ENCODE peak calls at places on chromosomes 2 and 18, in eight cellular contexts. Q is Right ventricle myocardium superior, C is aorta, A is upper lobe of right lung, U is colonic mucosa, X is Calu3, D is left ventricle myocardium inferior, H is fibroblast of lung. J is an unnamed sample.

GRCh38 chr2:120243875-120244553 is 8.6 kb upstream of the RALB start:
- DNase-seq in U (no peak), H (no peak), D (no peak), A (no peak), C (no peak), X (no peak), Q (no peak), J (no peak)

GRCh38 chr2:36704475-36705150 is 8.1 kb downstream of the VIT start:
- DNase-seq in Q (no peak), C (no peak), U (no peak), X (no peak), A (no peak), H (no peak), D (no peak), J (peak; percentile 36)

GRCh38 chr2:54470241-54470938 is 14.3 kb downstream of the SPTBN1 start:
- DNase-seq in D (no peak), U (no peak), C (no peak), X (no peak), H (peak; percentile 41), Q (no peak), A (no peak), J (peak; percentile 36)

GRCh38 chr2:207473203-207473865 is 56.4 kb upstream of the CREB1 start:
- DNase-seq in C (no peak), U (no peak), A (no peak), D (no peak), Q (no peak), H (peak; percentile 92), X (no peak), J (peak; percentile 77)

GRCh38 chr2:8309131-8309530 is 372.7 kb upstream of the ID2 start:
- DNase-seq in U (peak; percentile 15), C (no peak), H (no peak), X (no peak), A (no peak), D (no peak), Q (no peak), J (no peak)

GRCh38 chr18:13448028-13448795 is 229.7 kb downstream of the LDLRAD4 start:
- DNase-seq in U (no peak), D (no peak), X (no peak), A (no peak), C (no peak), Q (no peak), H (no peak), J (no peak)

GRCh38 chr2:95695613-95696012 is 103.8 kb downstream of the TRIM43 start:
- DNase-seq in A (no peak), U (no peak), C (peak; percentile 52), X (no peak), H (no peak), Q (peak; percentile 90), D (peak; percentile 81), J (no peak)

GRCh38 chr18:54767094-54767493 is 61.2 kb upstream of the RAB27B start:
- DNase-seq in X (peak; percentile 66), D (no peak), Q (no peak), H (no peak), U (no peak), A (no peak), C (no peak), J (no peak)

GRCh38 chr2:121648611-121649401 is 456 bp downstream of the CLASP1 start:
- DNase-seq in X (peak; percentile 64), H (peak; percentile 63), Q (peak; percentile 71), A (peak; percentile 76), D (peak; percentile 39), C (peak; percentile 69), U (peak; percentile 68), J (peak; percentile 46)

GRCh38 chr2:72137498-72138010 is 10.1 kb downstream of the CYP26B1 start:
- DNase-seq in H (peak; percentile 23), D (peak; percentile 61), Q (peak; percentile 76), X (peak; percentile 84), C (peak; percentile 60), A (peak; percentile 79), U (peak; percentile 82), J (no peak)

GRCh38 chr18:65821890-65822289 is 71.1 kb downstream of the CDH7 start:
- DNase-seq in Q (no peak), D (no peak), C (no peak), A (no peak), U (no peak), X (no peak), H (no peak), J (no peak)

GRCh38 chr2:1754046-1754445 is 9.7 kb upstream of the PXDN start:
- DNase-seq in H (no peak), C (no peak), Q (no peak), A (no peak), U (no peak), D (no peak), X (no peak), J (no peak)

GRCh38 chr2:21220930-21221329 is 97.2 kb downstream of the TDRD15 start:
- DNase-seq in D (no peak), A (no peak), C (peak; percentile 51), X (peak; percentile 20), Q (no peak), U (no peak), H (no peak), J (no peak)

GRCh38 chr18:47997338-47997780 is 66.9 kb upstream of the SMAD2 start:
- DNase-seq in A (no peak), Q (no peak), D (no peak), U (no peak), X (peak; percentile 35), C (no peak), H (no peak), J (no peak)

GRCh38 chr2:224401641-224402342 is at the start of gene FAM124B:
- DNase-seq in H (peak; percentile 81), C (peak; percentile 80), U (peak; percentile 41), Q (peak; percentile 75), D (peak; percentile 64), A (peak; percentile 70), X (no peak), J (no peak)

GRCh38 chr2:85887566-85888019 is 1.2 kb downstream of the ST3GAL5 start:
- DNase-seq in D (peak; percentile 57), Q (peak; percentile 77), A (peak; percentile 78), U (peak; percentile 54), H (peak; percentile 15), X (no peak), C (peak; percentile 80), J (peak; percentile 40)

GRCh38 chr18:55185391-55185790 is 226.1 kb upstream of the CCDC68 start:
- DNase-seq in U (no peak), A (no peak), H (no peak), D (no peak), Q (no peak), C (no peak), X (no peak), J (no peak)

GRCh38 chr2:172009823-172010222 is 10.1 kb downstream of the METAP1D start:
- DNase-seq in Q (no peak), A (no peak), D (no peak), C (no peak), U (no peak), X (no peak), H (no peak), J (no peak)

GRCh38 chr18:8609711-8610441 is 639 bp downstream of the RAB12 start:
- DNase-seq in Q (peak; percentile 50), A (peak; percentile 70), H (no peak), C (peak; percentile 56), U (no peak), D (peak; percentile 23), X (peak; percentile 10), J (no peak)

GRCh38 chr2:197996583-197996982 is 192.2 kb downstream of the PLCL1 start:
- DNase-seq in X (no peak), A (no peak), H (no peak), Q (no peak), C (no peak), U (no peak), D (no peak), J (no peak)

GRCh38 chr2:230590333-230590732 is 122.3 kb upstream of the CAB39 start:
- DNase-seq in C (no peak), X (no peak), A (no peak), H (no peak), U (no peak), D (no peak), Q (no peak), J (no peak)

GRCh38 chr18:58868440-58868839 is 3.8 kb downstream of the ZNF532 start:
- DNase-seq in C (no peak), X (no peak), D (no peak), Q (no peak), H (no peak), A (no peak), U (no peak), J (no peak)

GRCh38 chr2:112577756-112578155 is 6.7 kb upstream of the CHCHD5 start:
- DNase-seq in U (no peak), Q (no peak), H (peak; percentile 31), X (no peak), D (no peak), A (no peak), C (no peak), J (no peak)

GRCh38 chr2:98012561-98012979 is 16.8 kb upstream of the TMEM131 start:
- DNase-seq in H (no peak), U (no peak), D (no peak), Q (no peak), C (no peak), X (no peak), A (no peak), J (no peak)

GRCh38 chr2:37987098-37987497 is 62.0 kb downstream of the RMDN2 start:
- DNase-seq in H (no peak), X (no peak), Q (no peak), D (no peak), C (no peak), U (no peak), A (no peak), J (no peak)

GRCh38 chr2:29920631-29921559 is 491 bp downstream of the ALK start:
- DNase-seq in U (no peak), Q (peak; percentile 40), D (no peak), C (no peak), H (peak; percentile 1), A (no peak), X (no peak), J (no peak)

GRCh38 chr2:33411765-33412164 is 64.7 kb upstream of the RASGRP3 start:
- DNase-seq in A (no peak), D (no peak), C (no peak), Q (no peak), X (no peak), H (peak; percentile 91), U (no peak), J (peak; percentile 97)

GRCh38 chr2:134155134-134155533 is 98.7 kb upstream of the MGAT5 start:
- DNase-seq in A (no peak), C (no peak), U (no peak), Q (no peak), H (no peak), X (no peak), D (no peak), J (no peak)

GRCh38 chr2:237178396-237178795 is 92.7 kb downstream of the COPS8 start:
- DNase-seq in H (peak; percentile 95), D (no peak), C (no peak), A (no peak), U (no peak), X (no peak), Q (no peak), J (peak; percentile 74)

GRCh38 chr18:36284671-36285295 is 12.7 kb upstream of the FHOD3 start:
- DNase-seq in A (no peak), U (peak; percentile 43), C (no peak), X (peak; percentile 45), H (peak; percentile 77), Q (no peak), D (no peak), J (peak; percentile 60)

GRCh38 chr2:217805679-217806479 is 196.9 kb downstream of the TNS1 start:
- DNase-seq in X (no peak), C (peak; percentile 34), A (peak; percentile 46), U (no peak), D (peak; percentile 17), H (no peak), Q (peak; percentile 35), J (no peak)

GRCh38 chr2:166494140-166494544 is at the start of gene SCN7A:
- DNase-seq in Q (peak; percentile 92), C (peak; percentile 36), D (peak; percentile 92), U (peak; percentile 22), X (peak; percentile 8), A (peak; percentile 83), H (peak; percentile 86), J (no peak)

GRCh38 chr2:36483290-36483689 is 114.7 kb downstream of the FEZ2 start:
- DNase-seq in U (no peak), A (no peak), Q (no peak), C (no peak), H (no peak), X (no peak), D (no peak), J (no peak)

GRCh38 chr2:164675027-164675426 is 53.7 kb upstream of the GRB14 start:
- DNase-seq in U (no peak), C (no peak), H (no peak), D (no peak), X (no peak), Q (no peak), A (no peak), J (no peak)

J was measured in fibroblast of gingiva.